ENCODE peak calls at places on chromosome 1, in eight cellular contexts. One of them, this sample, is unnamed.
A peak's percentile ranks its signal among the peaks of the same experiment; 100 is the strongest.

GRCh38 chr1:36562181-36562685 is 79.5 kb upstream of the CSF3R start:
- DNase-seq in tibial nerve: no peak
- DNase-seq in AG10803: no peak
- DNase-seq in esophagus squamous epithelium: no peak
- DNase-seq in fibroblast of mammary gland: no peak
- DNase-seq in heart left ventricle: no peak
- DNase-seq in uterus: no peak
- DNase-seq in AG09319: no peak
- DNase-seq in this sample: no peak

GRCh38 chr1:34681481-34682451 is 73.1 kb upstream of the GJB5 start:
- DNase-seq in AG09319: peak; percentile 7
- DNase-seq in heart left ventricle: no peak
- DNase-seq in uterus: no peak
- DNase-seq in tibial nerve: peak; percentile 31
- DNase-seq in fibroblast of mammary gland: peak; percentile 35
- DNase-seq in AG10803: peak; percentile 31
- DNase-seq in esophagus squamous epithelium: no peak
- DNase-seq in this sample: peak; percentile 64

GRCh38 chr1:40592107-40592773 is 60.8 kb downstream of the ZNF684 start:
- DNase-seq in fibroblast of mammary gland: peak; percentile 52
- DNase-seq in heart left ventricle: no peak
- DNase-seq in AG09319: no peak
- DNase-seq in uterus: no peak
- DNase-seq in tibial nerve: no peak
- DNase-seq in esophagus squamous epithelium: no peak
- DNase-seq in AG10803: peak; percentile 33
- DNase-seq in this sample: no peak

GRCh38 chr1:86429122-86429725 is 5.3 kb downstream of the CLCA2 start:
- DNase-seq in heart left ventricle: no peak
- DNase-seq in fibroblast of mammary gland: peak; percentile 14
- DNase-seq in tibial nerve: no peak
- DNase-seq in uterus: no peak
- DNase-seq in AG10803: peak; percentile 42
- DNase-seq in esophagus squamous epithelium: no peak
- DNase-seq in AG09319: no peak
- DNase-seq in this sample: no peak

GRCh38 chr1:116097600-116097999 is 13.6 kb upstream of the MAB21L3 start:
- DNase-seq in heart left ventricle: no peak
- DNase-seq in uterus: no peak
- DNase-seq in esophagus squamous epithelium: no peak
- DNase-seq in AG10803: no peak
- DNase-seq in tibial nerve: no peak
- DNase-seq in AG09319: no peak
- DNase-seq in fibroblast of mammary gland: no peak
- DNase-seq in this sample: no peak

GRCh38 chr1:209653915-209654351 is 1.7 kb upstream of the LAMB3 start:
- DNase-seq in fibroblast of mammary gland: no peak
- DNase-seq in heart left ventricle: no peak
- DNase-seq in tibial nerve: no peak
- DNase-seq in AG10803: no peak
- DNase-seq in esophagus squamous epithelium: no peak
- DNase-seq in AG09319: no peak
- DNase-seq in uterus: no peak
- DNase-seq in this sample: no peak

GRCh38 chr1:225852413-225853119 is 29.6 kb downstream of the TMEM63A start:
- DNase-seq in esophagus squamous epithelium: no peak
- DNase-seq in uterus: no peak
- DNase-seq in AG09319: no peak
- DNase-seq in tibial nerve: no peak
- DNase-seq in heart left ventricle: no peak
- DNase-seq in AG10803: no peak
- DNase-seq in fibroblast of mammary gland: no peak
- DNase-seq in this sample: no peak

GRCh38 chr1:70044832-70045231 is 160.5 kb downstream of the LRRC40 start:
- DNase-seq in esophagus squamous epithelium: no peak
- DNase-seq in AG09319: no peak
- DNase-seq in fibroblast of mammary gland: peak; percentile 77
- DNase-seq in heart left ventricle: no peak
- DNase-seq in uterus: no peak
- DNase-seq in tibial nerve: no peak
- DNase-seq in AG10803: peak; percentile 74
- DNase-seq in this sample: no peak

GRCh38 chr1:56326056-56326455 is 253.3 kb downstream of the PLPP3 start:
- DNase-seq in heart left ventricle: no peak
- DNase-seq in fibroblast of mammary gland: no peak
- DNase-seq in tibial nerve: no peak
- DNase-seq in AG10803: peak; percentile 48
- DNase-seq in esophagus squamous epithelium: no peak
- DNase-seq in uterus: no peak
- DNase-seq in AG09319: no peak
- DNase-seq in this sample: no peak

GRCh38 chr1:107162745-107163144 is 21.9 kb downstream of the NTNG1 start:
- DNase-seq in fibroblast of mammary gland: no peak
- DNase-seq in heart left ventricle: no peak
- DNase-seq in AG09319: no peak
- DNase-seq in uterus: no peak
- DNase-seq in tibial nerve: no peak
- DNase-seq in esophagus squamous epithelium: no peak
- DNase-seq in AG10803: no peak
- DNase-seq in this sample: no peak

GRCh38 chr1:219086956-219087469 is 86.7 kb upstream of the LYPLAL1 start:
- DNase-seq in uterus: no peak
- DNase-seq in tibial nerve: no peak
- DNase-seq in AG10803: peak; percentile 24
- DNase-seq in AG09319: no peak
- DNase-seq in fibroblast of mammary gland: peak; percentile 35
- DNase-seq in heart left ventricle: no peak
- DNase-seq in esophagus squamous epithelium: no peak
- DNase-seq in this sample: no peak

GRCh38 chr1:154423303-154423987 is 18.3 kb downstream of the IL6R start:
- DNase-seq in heart left ventricle: no peak
- DNase-seq in tibial nerve: no peak
- DNase-seq in AG09319: no peak
- DNase-seq in fibroblast of mammary gland: peak; percentile 73
- DNase-seq in AG10803: peak; percentile 66
- DNase-seq in uterus: no peak
- DNase-seq in esophagus squamous epithelium: no peak
- DNase-seq in this sample: no peak

GRCh38 chr1:180912211-180912800 is 391 bp upstream of the KIAA1614 start:
- DNase-seq in tibial nerve: no peak
- DNase-seq in heart left ventricle: no peak
- DNase-seq in esophagus squamous epithelium: no peak
- DNase-seq in uterus: peak; percentile 36
- DNase-seq in fibroblast of mammary gland: peak; percentile 39
- DNase-seq in AG10803: peak; percentile 46
- DNase-seq in AG09319: no peak
- DNase-seq in this sample: no peak

GRCh38 chr1:170807432-170807831 is 127.9 kb upstream of the MROH9 start:
- DNase-seq in fibroblast of mammary gland: peak; percentile 71
- DNase-seq in uterus: no peak
- DNase-seq in heart left ventricle: no peak
- DNase-seq in esophagus squamous epithelium: no peak
- DNase-seq in tibial nerve: no peak
- DNase-seq in AG09319: no peak
- DNase-seq in AG10803: peak; percentile 92
- DNase-seq in this sample: no peak

GRCh38 chr1:235442788-235443429 is 61.3 kb downstream of the B3GALNT2 start:
- DNase-seq in tibial nerve: no peak
- DNase-seq in uterus: no peak
- DNase-seq in esophagus squamous epithelium: no peak
- DNase-seq in fibroblast of mammary gland: peak; percentile 81
- DNase-seq in AG09319: peak; percentile 38
- DNase-seq in AG10803: peak; percentile 69
- DNase-seq in heart left ventricle: no peak
- DNase-seq in this sample: no peak

GRCh38 chr1:94463765-94464330 is 45.7 kb downstream of the ABCD3 start:
- DNase-seq in esophagus squamous epithelium: no peak
- DNase-seq in uterus: no peak
- DNase-seq in tibial nerve: no peak
- DNase-seq in fibroblast of mammary gland: peak; percentile 67
- DNase-seq in AG10803: peak; percentile 51
- DNase-seq in heart left ventricle: no peak
- DNase-seq in AG09319: peak; percentile 12
- DNase-seq in this sample: peak; percentile 23

GRCh38 chr1:75922698-75923097 is 9.5 kb downstream of the ASB17 start:
- DNase-seq in uterus: no peak
- DNase-seq in AG10803: no peak
- DNase-seq in esophagus squamous epithelium: no peak
- DNase-seq in heart left ventricle: no peak
- DNase-seq in AG09319: no peak
- DNase-seq in tibial nerve: no peak
- DNase-seq in fibroblast of mammary gland: no peak
- DNase-seq in this sample: no peak

GRCh38 chr1:203289281-203289981 is 15.9 kb upstream of the BTG2 start:
- DNase-seq in tibial nerve: no peak
- DNase-seq in uterus: peak; percentile 59
- DNase-seq in heart left ventricle: peak; percentile 61
- DNase-seq in esophagus squamous epithelium: peak; percentile 53
- DNase-seq in AG10803: no peak
- DNase-seq in fibroblast of mammary gland: no peak
- DNase-seq in AG09319: no peak
- DNase-seq in this sample: peak; percentile 83

GRCh38 chr1:221286399-221286798 is 407.2 kb downstream of the HLX start:
- DNase-seq in AG10803: no peak
- DNase-seq in tibial nerve: no peak
- DNase-seq in esophagus squamous epithelium: no peak
- DNase-seq in fibroblast of mammary gland: no peak
- DNase-seq in heart left ventricle: no peak
- DNase-seq in uterus: no peak
- DNase-seq in AG09319: no peak
- DNase-seq in this sample: no peak

GRCh38 chr1:89855413-89856123 is 34.7 kb downstream of the LRRC8D start:
- DNase-seq in AG10803: peak; percentile 68
- DNase-seq in AG09319: no peak
- DNase-seq in esophagus squamous epithelium: no peak
- DNase-seq in uterus: no peak
- DNase-seq in heart left ventricle: no peak
- DNase-seq in tibial nerve: no peak
- DNase-seq in fibroblast of mammary gland: peak; percentile 56
- DNase-seq in this sample: peak; percentile 41

DNA sequence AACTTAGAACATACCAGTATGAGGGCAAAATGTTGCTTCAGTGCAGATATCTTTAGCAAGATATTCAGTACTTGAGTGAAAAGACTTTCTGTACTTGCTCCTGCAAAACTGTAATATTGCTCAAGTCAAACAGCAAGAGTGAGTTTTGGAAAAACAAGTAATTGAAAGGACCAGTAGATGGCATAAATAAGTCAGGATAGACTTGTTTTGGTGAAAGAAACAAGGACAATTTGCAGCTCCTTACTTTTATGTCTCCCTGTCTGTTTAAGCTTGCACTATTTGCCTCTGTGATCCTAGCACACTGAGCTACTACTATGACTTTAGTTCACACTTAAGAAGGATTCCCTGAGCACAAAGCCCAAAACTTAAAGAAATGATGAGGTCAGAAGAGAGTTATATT is 39.1 kb downstream of the IFI44 start:
- DNase-seq in heart left ventricle: no peak
- DNase-seq in AG09319: peak; percentile 24
- DNase-seq in esophagus squamous epithelium: no peak
- DNase-seq in AG10803: peak; percentile 79
- DNase-seq in uterus: no peak
- DNase-seq in tibial nerve: no peak
- DNase-seq in fibroblast of mammary gland: peak; percentile 74
- DNase-seq in this sample: no peak
- TF ChIP-seq CTCF in heart left ventricle: no peak
- TF ChIP-seq CTCF in AG09319: peak; percentile 47
- TF ChIP-seq CTCF in esophagus squamous epithelium: no peak
- TF ChIP-seq CTCF in AG10803: peak; percentile 60
- TF ChIP-seq CTCF in uterus: no peak
- TF ChIP-seq CTCF in tibial nerve: peak; percentile 12
- TF ChIP-seq CTCF in fibroblast of mammary gland: peak; percentile 55
- TF ChIP-seq CTCF in this sample: no peak

DNA sequence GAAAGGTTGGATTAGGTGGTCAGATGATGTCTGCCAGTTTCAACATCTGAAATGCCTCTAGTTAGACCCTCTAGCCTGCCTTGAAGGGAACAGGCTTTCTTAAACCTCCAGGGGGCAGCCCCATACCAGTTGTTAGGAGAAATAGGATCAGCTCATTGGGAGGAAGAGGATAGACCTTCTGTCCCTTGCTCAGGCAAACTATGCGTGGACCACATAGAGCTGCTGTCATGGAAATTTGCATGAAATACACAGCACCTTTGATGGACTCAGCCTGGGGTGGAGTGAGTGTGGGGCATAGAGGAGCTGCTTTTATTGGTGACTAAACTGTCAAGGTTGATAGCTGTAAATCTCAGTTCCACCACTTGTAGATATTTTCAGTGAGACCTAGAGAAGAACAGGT is 38.4 kb upstream of the SPAG17 start:
- DNase-seq in tibial nerve: no peak
- DNase-seq in uterus: no peak
- DNase-seq in fibroblast of mammary gland: peak; percentile 32
- DNase-seq in heart left ventricle: peak; percentile 20
- DNase-seq in esophagus squamous epithelium: no peak
- DNase-seq in AG09319: no peak
- DNase-seq in AG10803: peak; percentile 38
- DNase-seq in this sample: no peak
- TF ChIP-seq CTCF in tibial nerve: no peak
- TF ChIP-seq CTCF in uterus: no peak
- TF ChIP-seq CTCF in fibroblast of mammary gland: peak; percentile 33
- TF ChIP-seq CTCF in heart left ventricle: peak; percentile 28
- TF ChIP-seq CTCF in esophagus squamous epithelium: no peak
- TF ChIP-seq CTCF in AG09319: peak; percentile 51
- TF ChIP-seq CTCF in AG10803: peak; percentile 74
- TF ChIP-seq CTCF in this sample: no peak

GRCh38 chr1:113835686-113836290 is 23.5 kb upstream of the RSBN1 start:
- DNase-seq in AG10803: peak; percentile 51
- DNase-seq in heart left ventricle: no peak
- DNase-seq in fibroblast of mammary gland: peak; percentile 70
- DNase-seq in AG09319: no peak
- DNase-seq in esophagus squamous epithelium: no peak
- DNase-seq in uterus: no peak
- DNase-seq in tibial nerve: no peak
- DNase-seq in this sample: peak; percentile 36

GRCh38 chr1:113836534-113836933 is 24.3 kb upstream of the RSBN1 start:
- DNase-seq in AG09319: no peak
- DNase-seq in uterus: no peak
- DNase-seq in esophagus squamous epithelium: no peak
- DNase-seq in heart left ventricle: no peak
- DNase-seq in tibial nerve: no peak
- DNase-seq in AG10803: no peak
- DNase-seq in fibroblast of mammary gland: no peak
- DNase-seq in this sample: no peak

GRCh38 chr1:113830039-113830438 is 17.8 kb upstream of the RSBN1 start:
- DNase-seq in tibial nerve: no peak
- DNase-seq in heart left ventricle: no peak
- DNase-seq in uterus: no peak
- DNase-seq in AG09319: no peak
- DNase-seq in esophagus squamous epithelium: no peak
- DNase-seq in AG10803: no peak
- DNase-seq in fibroblast of mammary gland: no peak
- DNase-seq in this sample: no peak

GRCh38 chr1:113834716-113835115 is 22.4 kb upstream of the RSBN1 start:
- DNase-seq in AG10803: no peak
- DNase-seq in fibroblast of mammary gland: no peak
- DNase-seq in AG09319: no peak
- DNase-seq in esophagus squamous epithelium: no peak
- DNase-seq in tibial nerve: no peak
- DNase-seq in heart left ventricle: no peak
- DNase-seq in uterus: no peak
- DNase-seq in this sample: no peak
- TF ChIP-seq CTCF in AG10803: no peak
- TF ChIP-seq CTCF in fibroblast of mammary gland: no peak
- TF ChIP-seq CTCF in AG09319: no peak
- TF ChIP-seq CTCF in esophagus squamous epithelium: no peak
- TF ChIP-seq CTCF in tibial nerve: no peak
- TF ChIP-seq CTCF in heart left ventricle: no peak
- TF ChIP-seq CTCF in uterus: no peak
- TF ChIP-seq CTCF in this sample: no peak

GRCh38 chr1:31413405-31414005 is 492 bp downstream of the SERINC2 start:
- DNase-seq in tibial nerve: peak; percentile 37
- DNase-seq in AG10803: peak; percentile 58
- DNase-seq in AG09319: no peak
- DNase-seq in fibroblast of mammary gland: peak; percentile 47
- DNase-seq in esophagus squamous epithelium: no peak
- DNase-seq in heart left ventricle: peak; percentile 78
- DNase-seq in uterus: peak; percentile 34
- DNase-seq in this sample: peak; percentile 54
- TF ChIP-seq CTCF in tibial nerve: no peak
- TF ChIP-seq CTCF in AG10803: no peak
- TF ChIP-seq CTCF in AG09319: no peak
- TF ChIP-seq CTCF in fibroblast of mammary gland: no peak
- TF ChIP-seq CTCF in esophagus squamous epithelium: no peak
- TF ChIP-seq CTCF in heart left ventricle: no peak
- TF ChIP-seq CTCF in uterus: no peak
- TF ChIP-seq CTCF in this sample: no peak